ENCODE peak calls at places on chromosomes 12 and 14, in four cellular contexts. X, N, P and V are unnamed samples.

GRCh38 chr14:29749327-29749726 is 178.3 kb downstream of the PRKD1 start:
- DNase-seq in N (no peak), P (no peak), X (no peak), V (no peak)

GRCh38 chr12:57765003-57765697 is 1.7 kb downstream of the CYP27B1 start:
- DNase-seq in N (peak), P (peak), X (peak), V (peak)

GRCh38 chr12:107125833-107126232 is 32.5 kb upstream of the CRY1 start:
- DNase-seq in X (no peak), P (no peak), N (no peak), V (no peak)

GRCh38 chr14:100825691-100826331 is at the start of gene MEG3:
- DNase-seq in X (peak), N (peak), P (peak), V (no peak)

GRCh38 chr12:67621112-67621511 is 27.4 kb upstream of the DYRK2 start:
- DNase-seq in P (no peak), X (no peak), N (no peak), V (no peak)

GRCh38 chr14:64673748-64674147 is 30.5 kb upstream of the PLEKHG3 start:
- DNase-seq in P (no peak), N (no peak), X (peak), V (no peak)

GRCh38 chr14:60722836-60723217 is 1.3 kb downstream of the SIX4 start:
- DNase-seq in N (no peak), P (peak), X (no peak), V (peak)

GRCh38 chr14:102474934-102475333 is 34.6 kb downstream of the ANKRD9 start:
- DNase-seq in N (peak), P (peak), X (no peak), V (no peak)

GRCh38 chr12:42372154-42372791 is 46.3 kb downstream of the PPHLN1 start:
- DNase-seq in N (peak), P (no peak), X (peak), V (peak)

GRCh38 chr12:124620606-124621295 is 53.3 kb upstream of the NCOR2 start:
- DNase-seq in N (no peak), P (no peak), X (peak), V (no peak)

GRCh38 chr14:100533647-100534485 is 53.4 kb downstream of the BEGAIN start:
- DNase-seq in X (no peak), N (peak), P (peak), V (peak)

GRCh38 chr14:36700656-36701055 is 39.0 kb downstream of the PAX9 start:
- DNase-seq in N (no peak), P (no peak), X (no peak), V (no peak)

GRCh38 chr12:45128637-45129036 is 77.7 kb upstream of the DBX2 start:
- DNase-seq in N (no peak), X (no peak), P (no peak), V (no peak)

GRCh38 chr12:45131506-45131905 is 80.6 kb upstream of the DBX2 start:
- DNase-seq in P (no peak), X (no peak), N (no peak), V (no peak)

GRCh38 chr12:45125997-45126396 is 75.1 kb upstream of the DBX2 start:
- DNase-seq in X (peak), P (no peak), N (no peak), V (no peak)

GRCh38 chr12:45130881-45131281 is 80.0 kb upstream of the DBX2 start:
- DNase-seq in X (peak), N (peak), P (peak), V (peak)
- TF ChIP-seq CTCF in X (peak), N (peak), P (peak), V (peak)

GRCh38 chr12:127600211-127600610 is 666.8 kb upstream of the TMEM132C start:
- DNase-seq in P (no peak), X (no peak), N (no peak), V (no peak)
- TF ChIP-seq CTCF in P (no peak), X (no peak), N (no peak), V (no peak)

GRCh38 chr12:69052613-69053408 is 119.8 kb upstream of the CPM start:
- DNase-seq in X (peak), N (no peak), P (no peak), V (no peak)
- TF ChIP-seq CTCF in X (no peak), N (no peak), P (no peak), V (no peak)

GRCh38 chr12:979355-979754 is 11.7 kb upstream of the ERC1 start:
- DNase-seq in N (peak), X (no peak), P (no peak), V (no peak)
- TF ChIP-seq CTCF in N (no peak), X (no peak), P (no peak), V (no peak)

DNA sequence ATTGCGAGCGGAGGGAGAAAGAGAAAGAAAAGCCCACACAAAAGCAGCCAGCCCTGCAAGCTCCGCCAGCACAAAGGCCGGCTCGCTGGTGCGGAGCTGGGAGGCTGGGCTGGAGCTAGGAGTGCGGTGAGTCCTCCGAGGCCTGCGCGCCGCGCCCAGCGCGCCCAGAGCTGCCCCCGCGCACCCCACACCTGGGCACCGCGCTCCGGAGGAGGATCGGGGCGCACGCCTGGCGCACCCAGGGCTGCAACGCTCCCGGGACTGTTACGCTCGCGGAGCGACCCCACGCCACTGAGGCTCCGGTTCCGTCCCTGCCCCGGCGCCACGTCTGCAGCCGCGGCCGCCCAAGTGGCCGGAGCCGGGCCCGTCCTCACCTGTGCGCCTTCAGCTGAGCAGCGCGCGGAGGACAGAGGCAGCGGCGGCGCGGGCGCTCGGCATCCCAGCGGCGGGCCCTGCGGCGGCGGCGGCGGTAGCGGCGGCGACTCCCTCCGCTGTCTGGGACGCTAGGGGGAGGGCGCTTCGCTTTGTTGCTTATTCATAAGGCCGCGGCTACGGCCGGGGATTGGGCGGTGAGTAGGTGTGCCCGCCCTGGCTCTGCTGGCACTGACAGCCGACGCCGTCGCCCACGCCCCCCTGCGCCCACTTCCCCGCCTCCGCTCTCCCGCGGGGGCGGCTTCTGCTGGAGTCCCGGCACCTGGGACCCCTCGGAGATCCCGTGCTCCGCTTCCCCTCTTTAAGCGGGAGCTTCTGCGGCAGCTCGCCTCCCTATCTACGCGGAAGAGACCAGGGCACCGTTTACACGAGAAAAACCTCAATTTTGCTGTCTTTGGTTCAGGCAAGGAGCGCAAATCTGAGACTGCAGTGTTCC is at the start of gene ARMH4:
- DNase-seq in N (peak), X (peak), P (peak), V (peak)
- TF ChIP-seq CTCF in N (peak), X (no peak), P (no peak), V (no peak)

GRCh38 chr12:62600038-62600437 is 133.4 kb downstream of the MON2 start:
- DNase-seq in N (no peak), P (no peak), X (no peak), V (no peak)
- TF ChIP-seq CTCF in N (peak), P (no peak), X (peak), V (no peak)